ENCODE peak calls at places on chromosomes 7 and 10, in four cellular contexts. One of them, this sample, is unnamed.

GRCh38 chr10:96470108-96470743 is 43.5 kb downstream of the TLL2 start:
- DNase-seq in posterior cingulate gyrus: no peak
- DNase-seq in T-cell: peak; percentile 17
- DNase-seq in Daoy: peak; percentile 35
- DNase-seq in this sample: peak; percentile 13

GRCh38 chr7:16644987-16645592 is 464 bp downstream of the ANKMY2 start:
- DNase-seq in posterior cingulate gyrus: no peak
- DNase-seq in T-cell: peak; percentile 3
- DNase-seq in Daoy: no peak
- DNase-seq in this sample: no peak

GRCh38 chr10:29980084-29980483 is 79.3 kb downstream of the JCAD start:
- DNase-seq in posterior cingulate gyrus: no peak
- DNase-seq in T-cell: no peak
- DNase-seq in Daoy: peak; percentile 73
- DNase-seq in this sample: no peak

GRCh38 chr7:135808206-135808605 is 59.6 kb upstream of the FAM180A start:
- DNase-seq in posterior cingulate gyrus: no peak
- DNase-seq in T-cell: no peak
- DNase-seq in Daoy: no peak
- DNase-seq in this sample: no peak

GRCh38 chr10:129288940-129289468 is 178.0 kb upstream of the MGMT start:
- DNase-seq in posterior cingulate gyrus: no peak
- DNase-seq in T-cell: no peak
- DNase-seq in Daoy: peak; percentile 48
- DNase-seq in this sample: no peak

GRCh38 chr10:112616647-112617046 is 169.6 kb downstream of the VTI1A start:
- DNase-seq in posterior cingulate gyrus: no peak
- DNase-seq in T-cell: no peak
- DNase-seq in Daoy: no peak
- DNase-seq in this sample: no peak

GRCh38 chr10:88707429-88708110 is 1.5 kb downstream of the LIPK start:
- DNase-seq in posterior cingulate gyrus: no peak
- DNase-seq in T-cell: no peak
- DNase-seq in Daoy: peak; percentile 78
- DNase-seq in this sample: no peak

GRCh38 chr7:105830405-105831218 is 45.8 kb downstream of the ATXN7L1 start:
- DNase-seq in posterior cingulate gyrus: no peak
- DNase-seq in T-cell: no peak
- DNase-seq in Daoy: peak; percentile 96
- DNase-seq in this sample: no peak

GRCh38 chr7:140585333-140585732 is 55.3 kb downstream of the DENND2A start:
- DNase-seq in posterior cingulate gyrus: no peak
- DNase-seq in T-cell: no peak
- DNase-seq in Daoy: no peak
- DNase-seq in this sample: no peak

GRCh38 chr10:17599089-17599488 is 18.1 kb downstream of the HACD1 start:
- DNase-seq in posterior cingulate gyrus: no peak
- DNase-seq in T-cell: peak; percentile 5
- DNase-seq in Daoy: peak; percentile 12
- DNase-seq in this sample: no peak

This sample was measured in T-helper 2 cell.